ENCODE peak calls at places on chromosomes 1 and 21, in seven cellular contexts. E is neuronal stem cell, Q is right lobe of liver, C is fibroblast of lung, F is neural progenitor cell, Y is heart left ventricle, I is transverse colon. W is an unnamed sample.

GRCh38 chr1:86430376-86430775 is 6.4 kb downstream of the CLCA2 start:
- DNase-seq in E (no peak), Q (no peak), C (no peak), F (no peak), Y (no peak), I (no peak), W (no peak)

GRCh38 chr1:3611170-3612019 is at the start of gene MEGF6:
- DNase-seq in E (peak; percentile 92), Q (peak; percentile 72), C (no peak), F (peak; percentile 98), Y (peak; percentile 69), I (peak; percentile 66), W (peak; percentile 69)

GRCh38 chr1:201060586-201060985 is 37.1 kb upstream of the KIF21B start:
- DNase-seq in E (no peak), Q (no peak), C (no peak), F (no peak), Y (no peak), I (no peak), W (no peak)

GRCh38 chr1:68808351-68808750 is 311.5 kb upstream of the DEPDC1 start:
- DNase-seq in E (no peak), Q (no peak), C (no peak), F (peak; percentile 31), Y (no peak), I (no peak), W (no peak)

GRCh38 chr1:43673261-43673660 is 23.3 kb downstream of the KDM4A start:
- DNase-seq in E (no peak), Q (no peak), C (no peak), F (no peak), Y (no peak), I (no peak), W (no peak)

GRCh38 chr21:36744560-36745231 is 45.8 kb downstream of the SIM2 start:
- DNase-seq in E (no peak), Q (no peak), C (peak; percentile 22), F (no peak), Y (peak; percentile 38), I (no peak), W (no peak)

GRCh38 chr1:209490013-209490412 is 93.5 kb upstream of the CAMK1G start:
- DNase-seq in E (no peak), Q (no peak), C (peak; percentile 19), F (peak; percentile 8), Y (no peak), I (no peak), W (no peak)

GRCh38 chr1:5053744-5054143 is 399.3 kb downstream of the AJAP1 start:
- DNase-seq in E (no peak), Q (no peak), C (no peak), F (peak; percentile 1), Y (no peak), I (no peak), W (no peak)

GRCh38 chr1:154809436-154810413 is 60.4 kb downstream of the KCNN3 start:
- DNase-seq in E (no peak), Q (no peak), C (no peak), F (no peak), Y (peak; percentile 55), I (no peak), W (peak; percentile 41)

GRCh38 chr1:143698016-143698415 is 273.8 kb downstream of the FAM72C start:
- DNase-seq in E (peak; percentile 26), Q (peak; percentile 43), C (peak; percentile 3), F (no peak), Y (no peak), I (peak; percentile 74), W (no peak)

GRCh38 chr1:226457307-226457712 is 49.4 kb upstream of the PARP1 start:
- DNase-seq in E (no peak), Q (no peak), C (no peak), F (peak; percentile 52), Y (no peak), I (peak; percentile 11), W (no peak)

GRCh38 chr1:223820976-223821375 is 24.8 kb downstream of the TP53BP2 start:
- DNase-seq in E (no peak), Q (no peak), C (no peak), F (no peak), Y (no peak), I (no peak), W (no peak)

GRCh38 chr1:88039240-88039639 is 644.8 kb upstream of the PKN2 start:
- DNase-seq in E (no peak), Q (no peak), C (no peak), F (no peak), Y (no peak), I (no peak), W (no peak)

GRCh38 chr1:241715435-241715834 is 63.4 kb downstream of the WDR64 start:
- DNase-seq in E (no peak), Q (no peak), C (no peak), F (no peak), Y (no peak), I (no peak), W (no peak)

GRCh38 chr1:156502749-156503671 is 2.4 kb upstream of the MEF2D start:
- DNase-seq in E (no peak), Q (no peak), C (peak; percentile 96), F (no peak), Y (peak; percentile 94), I (peak; percentile 74), W (peak; percentile 78)

GRCh38 chr1:33738536-33738935 is 125.3 kb upstream of the HMGB4 start:
- DNase-seq in E (no peak), Q (no peak), C (no peak), F (no peak), Y (no peak), I (no peak), W (no peak)

GRCh38 chr1:227785094-227785811 is 30.2 kb upstream of the PRSS38 start:
- DNase-seq in E (no peak), Q (no peak), C (no peak), F (no peak), Y (no peak), I (no peak), W (no peak)

GRCh38 chr21:45326169-45326833 is 38.6 kb upstream of the POFUT2 start:
- DNase-seq in E (no peak), Q (no peak), C (peak; percentile 63), F (no peak), Y (peak; percentile 25), I (no peak), W (no peak)

GRCh38 chr21:42539931-42540343 is 26.3 kb downstream of the SLC37A1 start:
- DNase-seq in E (no peak), Q (no peak), C (no peak), F (peak; percentile 64), Y (no peak), I (no peak), W (no peak)

GRCh38 chr1:17696417-17697301 is 58.5 kb upstream of the ACTL8 start:
- DNase-seq in E (no peak), Q (no peak), C (peak; percentile 61), F (peak; percentile 73), Y (no peak), I (no peak), W (no peak)

GRCh38 chr1:157138220-157139124 is at the start of gene ETV3:
- DNase-seq in E (peak; percentile 83), Q (peak; percentile 91), C (peak; percentile 87), F (peak; percentile 93), Y (peak; percentile 94), I (peak; percentile 96), W (peak; percentile 94)

GRCh38 chr1:96236156-96236739 is 485.3 kb upstream of the PTBP2 start:
- DNase-seq in E (peak; percentile 43), Q (no peak), C (peak; percentile 85), F (peak; percentile 56), Y (no peak), I (peak; percentile 8), W (no peak)

GRCh38 chr1:29638281-29638680 is 402.0 kb downstream of the PTPRU start:
- DNase-seq in E (no peak), Q (no peak), C (no peak), F (no peak), Y (no peak), I (no peak), W (no peak)

GRCh38 chr1:238589843-238590435 is 699.2 kb upstream of the ZP4 start:
- DNase-seq in E (no peak), Q (no peak), C (peak; percentile 31), F (no peak), Y (no peak), I (no peak), W (no peak)

GRCh38 chr1:116765962-116766361 is 11.7 kb downstream of the CD2 start:
- DNase-seq in E (no peak), Q (no peak), C (no peak), F (no peak), Y (no peak), I (no peak), W (no peak)

GRCh38 chr1:44485229-44485932 is 80.3 kb downstream of the RNF220 start:
- DNase-seq in E (no peak), Q (no peak), C (peak; percentile 86), F (no peak), Y (no peak), I (no peak), W (no peak)

DNA sequence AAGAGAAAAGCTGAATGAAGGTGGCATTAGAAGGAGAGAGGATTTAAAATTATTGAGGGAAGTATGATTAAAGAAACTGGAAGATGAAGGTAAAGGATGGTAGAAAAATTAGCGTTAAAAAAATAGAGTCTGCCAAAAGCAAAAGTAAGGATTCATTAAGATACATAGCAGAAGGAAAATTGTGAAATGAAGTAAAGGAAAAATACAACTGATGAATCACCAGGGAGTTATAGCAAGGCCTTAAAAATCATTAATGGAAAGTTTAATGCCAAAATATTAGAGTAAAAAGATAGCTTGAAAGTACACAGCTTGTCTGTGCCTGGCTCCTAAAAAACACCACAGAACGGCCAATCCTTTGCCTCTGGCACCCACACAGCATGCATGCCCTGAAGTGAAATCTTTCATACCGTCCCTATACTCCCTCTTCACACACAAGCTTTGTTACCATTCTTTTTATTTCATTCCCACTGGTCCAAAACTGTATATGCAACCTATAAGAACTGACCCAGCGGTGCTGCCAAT is 66.9 kb upstream of the APOBEC4 start:
- DNase-seq in E (no peak), Q (no peak), C (peak; percentile 33), F (no peak), Y (no peak), I (no peak), W (no peak)
- H3K27ac ChIP-seq in E (no peak overlapping the region), Q (no peak overlapping the region), C (no peak overlapping the region), F (peak overlapping the region; percentile 53), Y (no peak overlapping the region), I (no peak overlapping the region), W (no peak overlapping the region)

GRCh38 chr1:97906567-97907228 is 14.1 kb downstream of the DPYD start:
- DNase-seq in E (no peak), Q (no peak), C (peak; percentile 92), F (no peak), Y (peak; percentile 66), I (no peak), W (peak; percentile 68)
- H3K4me1 ChIP-seq in E (peaks cover 28% of the 10 kb centered on the region), Q (no peaks in the 10 kb centered on the region), C (peaks cover 9% of the 10 kb centered on the region), F (no peaks in the 10 kb centered on the region), Y (no peaks in the 10 kb centered on the region), I (peaks cover 12% of the 10 kb centered on the region), W (peaks cover 13% of the 10 kb centered on the region)

DNA sequence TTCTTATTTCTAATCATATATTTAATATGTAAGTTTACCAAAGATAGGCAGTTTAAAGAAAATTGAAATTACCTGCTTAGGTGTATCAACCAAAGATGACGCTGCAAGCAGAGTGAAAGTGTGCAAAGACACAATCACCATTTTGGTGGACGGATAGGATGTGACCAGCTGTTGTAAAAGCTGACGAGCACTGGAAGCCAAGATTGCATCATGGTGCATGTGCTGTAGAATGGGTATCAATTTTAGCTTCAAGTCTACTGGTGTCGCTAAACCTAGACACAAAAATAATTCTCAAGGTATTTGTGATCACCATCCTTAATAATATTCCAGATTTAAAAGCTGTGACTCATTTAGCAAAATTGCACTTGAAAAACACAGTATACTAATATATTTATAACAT is 28.2 kb downstream of the INTS7 start:
- DNase-seq in E (no peak), Q (no peak), C (no peak), F (no peak), Y (no peak), I (no peak), W (no peak)
- H3K36me3 ChIP-seq in E (peaks cover 11% of the 10 kb centered on the region), Q (no peaks in the 10 kb centered on the region), C (no peaks in the 10 kb centered on the region), F (peaks cover 3% of the 10 kb centered on the region), Y (peaks cover 56% of the 10 kb centered on the region), I (peaks cover 6% of the 10 kb centered on the region), W (peaks cover 50% of the 10 kb centered on the region)

GRCh38 chr1:8154621-8155052 is 128.5 kb upstream of the ERRFI1 start:
- DNase-seq in E (peak; percentile 5), Q (no peak), C (peak; percentile 68), F (peak; percentile 59), Y (no peak), I (no peak), W (no peak)
- H3K27ac ChIP-seq in E (peak overlapping the region; percentile 62), Q (no peak overlapping the region), C (no peak overlapping the region), F (no peak overlapping the region), Y (no peak overlapping the region), I (no peak overlapping the region), W (no peak overlapping the region)